ENCODE peak calls at places on chromosomes 4 and X, in ten cellular contexts. G is left kidney; S is substantia nigra; Q is kidney; X is CD4-positive, alpha-beta T cell; P is NCI-H510A; I is ELR; K is stimulated activated CD4-positive, alpha-beta T cell treated with anti-CD3 and anti-CD28 coated beads, Interleukin-4, amount 100 ng/mL, for 48 hours; R is adipocyte; T is activated CD4-positive, alpha-beta T cell treated with anti-CD3 and anti-CD28 coated beads, Interleukin-2, amount 10 ng/mL, durations not matched to agents 7 days and 5 days. J is an unnamed sample.

GRCh38 chr4:65296246-65296645 is 374.0 kb downstream of the EPHA5 start:
- DNase-seq in S (no peak), Q (no peak), R (no peak), K (no peak), I (no peak), P (no peak), G (no peak), T (no peak), X (no peak), J (no peak)

GRCh38 chr4:2832309-2832980 is 11.2 kb upstream of the ADD1 start:
- DNase-seq in I (no peak), S (no peak), X (no peak), T (no peak), K (no peak), Q (no peak), R (no peak), P (no peak), G (no peak), J (no peak)

GRCh38 chr4:7351014-7351413 is 83.7 kb downstream of the PSAPL1 start:
- DNase-seq in Q (no peak), P (no peak), G (no peak), I (no peak), T (no peak), K (no peak), S (peak; percentile 84), R (no peak), X (no peak), J (no peak)

GRCh38 chr4:166594326-166594946 is 639.9 kb downstream of the SPOCK3 start:
- DNase-seq in T (no peak), R (peak; percentile 74), X (no peak), K (no peak), P (peak; percentile 11), G (peak; percentile 71), Q (no peak), I (peak; percentile 66), S (no peak), J (peak; percentile 71)

GRCh38 chrX:108323751-108324150 is 114.5 kb downstream of the COL4A6 start:
- DNase-seq in T (no peak), I (no peak), S (no peak), G (no peak), Q (no peak), K (no peak), P (no peak), R (peak; percentile 21), X (no peak), J (no peak)

GRCh38 chrX:20829665-20830481 is 544.3 kb upstream of the CNKSR2 start:
- DNase-seq in T (no peak), G (no peak), I (peak; percentile 28), Q (no peak), S (no peak), X (no peak), R (no peak), P (no peak), K (no peak), J (peak; percentile 31)

GRCh38 chrX:123324628-123325027 is 140.6 kb downstream of the GRIA3 start:
- DNase-seq in I (no peak), G (no peak), P (no peak), K (no peak), Q (no peak), T (no peak), S (no peak), R (no peak), X (no peak), J (peak; percentile 7)

GRCh38 chr4:76194325-76194724 is 19.3 kb downstream of the SCARB2 start:
- DNase-seq in I (peak; percentile 96), K (no peak), R (peak; percentile 95), Q (no peak), X (no peak), T (no peak), P (no peak), G (no peak), S (no peak), J (peak; percentile 56)

J was measured in astrocyte of the hippocampus.